ENCODE peak calls at places on chromosomes 12 and 14, in five cellular contexts. S, H, O, Y and D are unnamed samples. For H3K4me1, the result is how much of the 10 kb centered on the place peaks cover.

GRCh38 chr14:26128931-26129674 is 468.7 kb downstream of the NOVA1 start:
- DNase-seq in O (no peak), H (no peak), S (no peak), Y (no peak), D (peak)

GRCh38 chr14:99229654-99230215 is 42.3 kb downstream of the BCL11B start:
- DNase-seq in H (no peak), Y (no peak), S (no peak), O (peak), D (no peak)

GRCh38 chr14:22569749-22570131 is 19.3 kb downstream of the DAD1 start:
- DNase-seq in S (no peak), O (no peak), H (no peak), Y (no peak), D (no peak)

GRCh38 chr14:94998702-94999101 is 158.6 kb downstream of the DICER1 start:
- DNase-seq in O (no peak), S (no peak), Y (no peak), H (no peak), D (no peak)

GRCh38 chr12:123916729-123917128 is 55.9 kb downstream of the CCDC92 start:
- DNase-seq in S (no peak), O (peak), Y (no peak), H (no peak), D (no peak)

GRCh38 chr12:74689071-74689655 is 151.5 kb downstream of the ATXN7L3B start:
- DNase-seq in H (no peak), O (peak), S (no peak), Y (peak), D (peak)

GRCh38 chr14:30337456-30337855 is 221.5 kb upstream of the G2E3 start:
- DNase-seq in O (no peak), Y (no peak), H (no peak), S (no peak), D (no peak)

GRCh38 chr12:93848453-93849120 is 171.4 kb downstream of the CRADD start:
- DNase-seq in O (peak), Y (no peak), H (no peak), S (no peak), D (no peak)

GRCh38 chr14:34053666-34054065 is 102.8 kb upstream of the EGLN3 start:
- DNase-seq in S (no peak), O (no peak), H (no peak), Y (peak), D (no peak)

GRCh38 chr12:92973614-92974013 is 44.5 kb upstream of the EEA1 start:
- DNase-seq in Y (peak), O (peak), S (no peak), H (no peak), D (peak)

GRCh38 chr14:101072531-101072930 is 169.0 kb upstream of the RTL1 start:
- DNase-seq in Y (peak), O (no peak), S (peak), H (no peak), D (no peak)

GRCh38 chr12:14505626-14506596 is 61.8 kb downstream of the PLBD1 start:
- DNase-seq in O (no peak), S (no peak), Y (no peak), H (no peak), D (no peak)

GRCh38 chr14:65237023-65237814 is 134.9 kb upstream of the MAX start:
- DNase-seq in Y (peak), H (no peak), O (no peak), S (no peak), D (no peak)

DNA sequence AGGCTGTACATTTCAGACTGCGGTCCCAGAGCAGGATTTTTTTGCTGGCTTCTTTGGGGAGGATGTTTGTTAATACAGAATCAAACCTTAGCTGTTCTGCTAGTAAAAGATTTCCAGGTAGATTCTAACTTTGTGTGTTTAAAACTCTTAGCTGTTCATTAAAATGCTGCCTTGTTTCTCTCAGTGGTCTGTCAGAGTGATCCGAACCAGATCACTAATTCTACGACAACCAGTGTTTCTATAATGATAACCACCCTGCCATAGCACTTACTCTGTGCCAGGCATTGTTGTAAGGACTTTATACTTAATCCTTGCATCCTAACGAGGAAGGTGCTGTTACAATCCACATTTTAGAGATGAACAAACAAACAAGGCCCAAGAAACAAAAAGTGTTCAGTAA is 217.3 kb downstream of the CHST11 start:
- DNase-seq in H (no peak), O (no peak), Y (no peak), S (no peak), D (no peak)
- H3K4me1 ChIP-seq in H (under half), O (half or more), Y (under half), S (under half), D (under half)

GRCh38 chr12:32666018-32666417 is 13.1 kb upstream of the DNM1L start:
- DNase-seq in O (no peak), S (no peak), H (no peak), Y (no peak), D (no peak)
- H3K4me3 ChIP-seq in O (no peak), S (no peak), H (no peak), Y (no peak), D (no peak)

DNA sequence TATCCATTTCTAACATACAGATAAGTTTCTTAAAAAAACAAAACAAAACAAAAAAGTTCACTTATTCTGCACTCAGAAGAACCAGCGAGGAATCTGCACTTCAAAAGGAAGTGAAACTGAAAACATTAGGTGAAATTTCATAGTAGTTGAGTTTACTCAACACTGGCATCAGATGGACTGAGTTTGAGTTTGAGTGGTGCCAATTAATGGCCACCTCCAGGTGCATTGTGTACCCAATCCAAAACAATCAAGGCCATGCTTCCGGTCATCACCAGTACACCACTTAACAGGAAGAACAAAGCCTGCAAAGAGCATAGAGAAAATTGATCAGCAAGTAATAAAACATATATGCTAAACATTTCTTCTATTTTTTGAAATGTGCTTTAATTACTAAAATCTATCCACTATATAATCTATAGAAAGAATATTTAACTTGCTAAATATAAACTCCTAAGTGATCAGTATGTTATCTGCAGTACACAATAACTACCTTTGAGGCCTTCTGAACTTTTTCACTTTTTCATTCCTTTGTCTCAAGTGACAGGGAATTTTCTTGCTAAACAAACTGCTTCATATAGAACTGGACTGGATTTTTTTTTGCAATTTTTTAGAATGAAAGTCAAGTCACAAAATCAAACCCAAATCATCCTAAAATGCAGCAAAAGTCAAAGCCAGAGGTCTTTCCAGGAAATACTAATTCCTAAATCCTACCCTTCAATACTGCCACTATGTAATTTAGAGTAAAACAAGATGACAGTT is 11.5 kb downstream of the SLC38A2 start:
- DNase-seq in S (no peak), H (no peak), Y (peak), O (peak), D (no peak)
- H3K4me1 ChIP-seq in S (under half), H (under half), Y (under half), O (under half), D (under half)

GRCh38 chr12:66111605-66112004 is 18.9 kb downstream of the LLPH start:
- DNase-seq in S (no peak), O (no peak), H (no peak), Y (peak), D (peak)

GRCh38 chr12:66103011-66103913 is 27.3 kb downstream of the LLPH start:
- DNase-seq in Y (no peak), O (no peak), H (no peak), S (no peak), D (no peak)

GRCh38 chr12:66113471-66113870 is 17.1 kb downstream of the LLPH start:
- DNase-seq in O (no peak), S (no peak), H (no peak), Y (no peak), D (no peak)

DNA sequence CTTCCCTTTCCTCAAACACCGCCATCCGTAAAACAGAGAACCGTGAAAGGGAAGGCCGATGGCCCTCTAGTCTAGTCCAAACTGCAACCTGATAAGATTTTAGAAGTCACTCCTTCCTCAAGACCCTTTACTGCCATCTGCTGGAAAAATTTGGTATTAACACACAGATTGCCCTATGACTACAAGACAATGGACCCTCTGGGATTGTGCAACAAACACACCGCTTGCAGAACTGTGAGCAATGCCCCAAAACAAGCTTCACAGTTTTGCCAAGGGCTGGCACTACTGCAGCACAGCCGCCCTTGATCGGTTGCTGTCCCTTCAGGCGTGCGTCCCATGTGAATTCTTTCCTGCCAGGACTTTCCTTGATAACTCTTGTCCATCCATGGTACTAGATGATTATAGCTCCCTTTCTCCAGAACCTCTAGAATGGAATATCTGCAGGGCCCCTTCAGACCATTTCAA is 23.1 kb downstream of the LLPH start:
- DNase-seq in S (peak), H (peak), O (peak), Y (peak), D (peak)
- H3K4me3 ChIP-seq in S (no peak), H (no peak), O (peak), Y (no peak), D (peak)

GRCh38 chr12:27463826-27464554 is 17.5 kb downstream of the SMCO2 start:
- DNase-seq in H (no peak), Y (peak), S (no peak), O (no peak), D (peak)
- H3K4me1 ChIP-seq in H (under half), Y (under half), S (under half), O (under half), D (under half)

DNA sequence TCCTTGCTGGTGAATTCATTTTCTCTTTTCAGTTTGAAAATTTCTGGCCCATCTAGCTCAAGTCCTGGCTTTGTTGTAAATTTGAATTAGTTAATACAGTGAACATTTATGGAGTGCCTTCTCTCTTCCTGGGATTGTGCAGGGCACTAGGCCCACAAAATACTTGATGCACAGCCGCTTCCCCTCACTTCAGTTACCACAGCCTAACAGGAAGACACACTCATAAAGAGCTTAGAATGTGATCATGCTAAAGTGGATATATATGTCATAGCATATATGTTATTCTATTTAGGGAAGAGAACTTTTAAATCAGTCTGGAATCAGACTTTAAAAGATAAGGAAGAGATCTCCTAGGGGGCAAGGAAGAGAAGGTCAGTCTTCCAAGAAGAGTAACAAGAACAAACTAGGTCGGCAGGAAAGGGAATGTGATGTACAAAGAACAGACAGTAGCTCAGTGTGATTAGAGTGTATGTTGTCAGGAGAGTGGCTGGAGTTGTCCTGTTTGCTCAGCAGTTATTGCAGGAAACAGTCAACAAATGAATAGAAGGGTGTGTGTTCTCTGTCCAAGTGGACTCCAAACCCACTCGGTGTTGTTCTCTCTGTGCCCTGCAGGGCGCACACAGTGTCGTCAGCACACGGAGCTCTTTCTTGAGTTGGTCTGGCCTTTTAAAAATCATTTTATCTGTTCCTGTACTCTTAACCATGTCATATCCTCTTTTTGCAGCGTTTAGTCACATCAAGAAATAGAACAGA is 74.4 kb downstream of the DAAM1 start:
- DNase-seq in Y (no peak), O (no peak), S (no peak), H (no peak), D (no peak)
- H3K4me3 ChIP-seq in Y (no peak), O (no peak), S (no peak), H (no peak), D (no peak)

DNA sequence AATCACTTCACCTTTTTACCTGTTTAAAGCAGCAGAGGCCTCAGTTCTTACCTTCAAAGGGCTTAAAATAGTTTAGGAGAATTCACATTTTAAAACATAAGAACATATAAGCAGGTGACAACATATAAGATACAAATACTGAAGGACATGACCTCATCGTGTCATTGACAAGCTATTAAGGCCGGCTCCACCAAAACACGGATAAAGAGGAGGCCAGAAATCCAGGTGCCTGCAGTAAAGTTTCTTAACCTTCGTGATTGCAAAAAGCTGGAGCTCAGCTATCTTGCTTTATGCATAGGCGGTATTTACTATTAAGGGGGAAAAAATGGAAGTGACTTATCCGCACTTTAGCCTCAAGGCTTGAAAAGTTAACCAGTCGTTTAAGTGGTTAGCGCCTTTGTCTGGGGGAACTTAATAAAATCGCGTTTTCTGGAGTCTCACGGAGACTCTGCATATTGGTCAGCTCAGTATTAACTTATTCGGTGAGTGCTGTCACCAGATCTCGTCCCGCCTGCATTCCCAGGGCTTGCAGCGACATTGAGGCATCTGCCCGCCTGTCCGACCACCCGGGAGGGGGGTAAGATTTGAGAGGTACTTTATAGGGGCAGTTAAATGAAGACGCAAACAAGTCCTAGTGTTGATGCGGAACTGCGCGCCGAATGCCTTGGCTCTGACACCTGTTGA is 1.1 kb upstream of the SP1 start:
- DNase-seq in O (peak), S (no peak), H (no peak), Y (no peak), D (no peak)
- H3K4me1 ChIP-seq in O (under half), S (under half), H (under half), Y (under half), D (under half)

GRCh38 chr14:63204407-63205280 is at the start of gene RHOJ:
- DNase-seq in H (no peak), S (no peak), Y (peak), O (no peak), D (peak)
- H3K4me3 ChIP-seq in H (peak), S (peak), Y (peak), O (no peak), D (peak)